ENCODE peak calls at places on chromosome 11, in four cellular contexts. K is K562, O is HepG2, B is H1. Q is an unnamed sample.

GRCh38 chr11:62855571-62856332 is 16.4 kb upstream of the WDR74 start:
- DNase-seq in B (peak), K (peak), O (peak), Q (peak)

GRCh38 chr11:68383976-68384501 is 71.6 kb downstream of the LRP5 start:
- DNase-seq in K (peak), O (peak), B (peak), Q (peak)

GRCh38 chr11:71488086-71488967 is 35.3 kb downstream of the NADSYN1 start:
- DNase-seq in O (no peak), K (peak), B (no peak), Q (peak)

GRCh38 chr11:116387623-116388022 is 385.2 kb downstream of the BUD13 start:
- DNase-seq in O (no peak), B (no peak), K (no peak), Q (no peak)

GRCh38 chr11:35006389-35007128 is 90.1 kb downstream of the PDHX start:
- DNase-seq in K (no peak), O (no peak), B (no peak), Q (no peak)

GRCh38 chr11:75722669-75723042 is 5.0 kb downstream of the MOGAT2 start:
- DNase-seq in O (no peak), B (no peak), K (no peak), Q (no peak)

GRCh38 chr11:96090711-96091110 is 166.8 kb upstream of the MTMR2 start:
- DNase-seq in O (peak), B (no peak), K (no peak), Q (no peak)

GRCh38 chr11:111512296-111513239 is at the start of gene BTG4:
- DNase-seq in K (peak), B (no peak), O (no peak), Q (no peak)

GRCh38 chr11:96215094-96215782 is 127.8 kb downstream of the MAML2 start:
- DNase-seq in K (peak), O (no peak), B (no peak), Q (peak)

GRCh38 chr11:123191939-123192338 is 3.1 kb downstream of the CLMP start:
- DNase-seq in K (no peak), B (no peak), O (no peak), Q (no peak)

GRCh38 chr11:123193742-123194141 is 1.3 kb downstream of the CLMP start:
- DNase-seq in O (no peak), B (no peak), K (no peak), Q (no peak)

GRCh38 chr11:123196060-123196714 is 1.1 kb upstream of the CLMP start:
- DNase-seq in B (no peak), O (no peak), K (no peak), Q (no peak)

GRCh38 chr11:123195182-123196059 is at the start of gene CLMP:
- DNase-seq in K (no peak), O (no peak), B (no peak), Q (no peak)

DNA sequence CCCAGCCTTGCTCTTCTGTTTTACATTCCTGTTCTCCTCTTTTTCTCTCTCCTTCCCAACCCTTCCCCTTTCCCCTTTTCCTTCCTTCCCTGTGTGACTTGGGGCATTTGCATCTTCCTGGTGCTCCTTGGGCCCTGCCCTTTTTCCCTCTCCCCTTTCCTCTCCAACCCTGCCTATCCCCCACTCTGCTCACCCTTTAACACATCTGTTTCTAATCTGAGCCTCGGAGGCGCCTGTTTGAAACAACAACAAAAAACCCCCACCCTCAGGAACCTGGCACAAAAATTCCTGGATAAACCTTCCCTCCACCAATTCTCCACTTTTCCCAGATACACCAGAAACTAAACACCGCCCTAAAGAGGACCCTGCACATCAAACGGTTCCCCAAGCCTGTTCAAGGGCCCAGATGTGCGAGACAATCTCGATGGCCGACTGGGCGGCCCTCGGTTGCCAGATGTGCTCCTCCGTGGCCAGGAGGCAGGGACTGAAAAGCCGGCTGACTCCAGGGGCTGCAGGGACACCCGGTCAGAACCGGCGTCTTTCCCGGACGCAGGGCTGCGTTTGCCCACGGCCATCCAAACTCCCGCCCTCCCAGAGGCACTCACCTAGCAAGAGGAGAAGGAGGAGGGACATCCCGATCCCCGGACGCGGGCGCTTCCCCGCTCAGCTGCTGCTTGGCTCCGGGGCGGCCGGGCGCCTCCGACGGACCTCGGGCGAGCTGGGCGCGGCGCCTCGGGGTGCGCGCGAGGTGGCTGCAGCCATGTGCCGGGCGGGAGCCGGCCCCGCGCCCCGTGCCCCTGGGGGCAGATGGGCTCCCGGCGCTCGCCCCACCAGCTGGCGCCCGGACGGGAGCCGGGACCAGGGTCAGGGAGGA is 503 bp downstream of the CLMP start:
- DNase-seq in B (no peak), O (no peak), K (no peak), Q (no peak)
- H3K27ac ChIP-seq in B (peak), O (no peak), K (no peak), Q (no peak)

DNA sequence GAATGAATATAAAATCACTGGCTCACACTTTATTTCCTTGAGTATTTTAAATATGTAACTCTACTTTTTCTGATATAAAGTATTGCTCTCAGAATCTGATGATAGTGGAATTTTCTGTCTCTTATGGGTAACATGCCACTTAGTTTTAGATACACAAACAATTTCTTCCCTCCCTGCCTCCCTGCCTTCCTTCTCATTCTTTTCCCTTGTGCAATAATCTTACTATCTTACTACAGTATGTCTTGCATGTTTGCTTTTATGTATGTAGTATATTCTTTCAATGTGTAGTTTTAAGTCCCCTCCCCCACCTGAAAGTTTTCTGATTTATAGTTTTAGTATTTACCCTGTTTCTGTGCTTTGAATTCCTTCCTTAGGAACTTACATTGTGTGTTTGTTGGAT is 48.4 kb downstream of the INSC start:
- DNase-seq in B (no peak), K (no peak), O (no peak), Q (no peak)
- TF ChIP-seq JUN in B (no peak), K (no peak), O (no peak), Q (no peak)

DNA sequence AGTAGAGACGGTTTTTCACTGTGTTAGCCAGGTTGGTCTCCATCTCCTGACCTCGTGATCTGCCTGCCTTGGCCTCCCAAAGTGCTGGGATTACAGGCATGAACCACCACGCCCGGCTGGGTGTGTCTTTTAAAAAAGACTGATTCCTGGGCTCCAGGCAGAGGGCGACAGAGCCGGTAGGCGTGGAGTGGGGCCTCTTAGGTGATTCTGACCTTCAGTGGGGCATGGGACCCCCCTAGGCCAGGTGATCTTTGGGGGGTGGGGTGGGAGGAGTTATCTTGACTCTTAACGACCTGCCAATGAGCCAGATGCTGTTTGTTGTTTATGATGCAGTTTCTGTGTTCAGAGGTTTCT is 12.9 kb upstream of the SORL1-AS1 start:
- DNase-seq in B (no peak), O (no peak), K (no peak), Q (no peak)
- H3K9ac ChIP-seq in B (no peak), O (no peak), K (no peak), Q (no peak)

DNA sequence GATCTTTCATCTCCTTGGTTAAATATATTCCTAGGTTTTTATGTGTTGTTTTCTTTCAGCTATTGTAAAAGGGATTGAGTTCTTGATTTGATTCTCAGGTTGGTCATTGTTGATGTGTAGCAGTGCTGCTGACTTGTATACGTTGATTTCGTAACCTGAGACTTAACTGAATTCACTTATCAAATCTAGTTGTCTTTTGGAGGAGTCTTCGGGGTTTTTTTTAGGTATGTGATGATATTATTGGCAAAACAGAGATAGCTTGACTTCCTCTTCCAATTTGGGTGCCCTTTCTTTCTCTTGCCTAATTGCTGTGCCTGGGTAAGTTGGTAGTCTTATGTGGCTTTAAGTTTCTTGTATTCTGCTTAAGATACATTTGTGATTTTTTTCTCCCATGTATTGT is 52.8 kb downstream of the CBL start:
- DNase-seq in O (no peak), B (no peak), K (no peak), Q (no peak)
- H3K27ac ChIP-seq in O (no peak), B (no peak), K (no peak), Q (no peak)

GRCh38 chr11:24716403-24716802 is 219.6 kb downstream of the LUZP2 start:
- DNase-seq in O (no peak), B (no peak), K (no peak), Q (no peak)
- TF ChIP-seq JUN in O (no peak), B (no peak), K (no peak), Q (no peak)

GRCh38 chr11:123525072-123525471 is 95.0 kb downstream of the GRAMD1B start:
- DNase-seq in O (no peak), B (no peak), K (no peak), Q (no peak)

GRCh38 chr11:123525511-123525918 is 95.4 kb downstream of the GRAMD1B start:
- DNase-seq in K (no peak), O (no peak), B (no peak), Q (no peak)

GRCh38 chr11:123527526-123527925 is 97.5 kb downstream of the GRAMD1B start:
- DNase-seq in O (no peak), K (no peak), B (no peak), Q (no peak)

GRCh38 chr11:123526918-123527317 is 96.8 kb downstream of the GRAMD1B start:
- DNase-seq in O (no peak), B (no peak), K (no peak), Q (no peak)

DNA sequence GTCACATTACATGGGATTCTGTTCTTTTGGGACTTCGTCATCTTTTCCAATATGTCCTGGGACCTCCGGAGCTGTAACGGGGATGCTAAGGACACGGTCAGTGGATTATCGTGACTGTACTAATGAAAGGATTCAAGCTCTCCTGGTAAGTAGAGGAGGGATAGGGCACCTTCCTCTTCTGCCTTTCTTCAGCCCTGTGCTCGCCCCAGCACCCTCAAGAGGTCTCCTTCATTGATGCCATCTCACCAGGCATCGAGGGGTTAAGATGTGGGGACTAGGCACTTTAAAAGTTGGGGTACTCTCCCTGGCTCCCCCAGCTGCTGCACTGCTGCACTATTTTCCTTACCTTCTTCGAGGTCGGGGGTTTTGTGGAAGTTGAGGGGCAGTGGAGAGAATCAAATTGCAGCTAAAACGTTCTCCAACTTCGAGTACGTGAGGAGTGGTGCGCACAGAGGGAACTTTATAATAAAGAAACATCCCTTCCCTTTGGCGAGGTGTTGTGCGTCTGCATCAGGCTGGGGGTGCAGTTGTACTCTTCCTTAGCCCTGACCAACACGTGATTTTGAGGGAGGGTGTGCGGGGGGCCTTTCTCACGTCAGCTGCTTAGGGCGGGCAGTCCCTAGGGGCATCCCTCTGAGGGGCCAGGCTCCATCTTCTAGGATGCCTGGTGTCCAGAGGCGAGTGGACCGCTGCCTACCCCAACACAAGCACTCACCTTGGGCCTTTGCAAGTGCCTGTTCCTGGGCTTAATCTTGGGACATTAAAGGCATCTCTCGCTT is 96.1 kb downstream of the GRAMD1B start:
- DNase-seq in K (no peak), B (no peak), O (no peak), Q (no peak)
- H3K9ac ChIP-seq in K (no peak), B (no peak), O (no peak), Q (no peak)

DNA sequence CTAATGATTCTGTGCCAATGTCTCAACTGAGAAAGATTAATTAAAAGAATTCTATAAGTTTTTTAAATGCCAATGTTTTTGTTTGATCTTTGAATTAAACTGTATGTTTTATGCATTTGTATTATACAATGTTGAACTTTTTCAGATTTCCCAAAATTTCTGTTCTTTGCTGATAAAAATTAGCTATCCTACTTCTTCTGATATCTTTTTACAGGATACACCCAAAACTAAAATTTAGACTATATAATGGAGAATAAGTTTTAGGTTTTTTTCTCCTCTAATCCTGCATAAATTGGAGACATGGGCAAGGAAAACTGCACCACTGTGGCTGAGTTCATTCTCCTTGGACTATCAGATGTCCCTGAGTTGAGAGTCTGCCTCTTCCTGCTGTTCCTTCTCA is at the start of gene OR5L2:
- DNase-seq in B (no peak), O (no peak), K (no peak), Q (no peak)
- H3K27ac ChIP-seq in B (no peak), O (no peak), K (no peak), Q (no peak)

DNA sequence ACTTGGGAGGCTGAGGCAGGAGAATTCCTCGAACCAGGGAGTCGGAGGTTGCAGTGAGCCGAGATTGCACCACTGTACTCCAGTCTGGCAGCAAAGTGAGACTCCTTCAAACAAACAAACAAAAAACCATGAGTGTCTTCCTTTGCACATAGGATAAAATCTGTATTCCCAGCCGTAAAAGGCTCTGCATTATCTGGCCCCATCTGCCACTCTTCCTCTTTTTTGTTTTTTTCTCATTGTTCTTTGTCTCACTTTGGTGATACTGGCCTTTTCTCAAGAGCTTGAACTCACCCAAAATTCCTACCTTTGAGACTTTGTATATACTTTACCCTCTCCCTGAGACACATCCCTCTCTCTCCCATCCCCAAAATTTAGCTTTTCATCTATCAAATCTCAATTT is 17.6 kb downstream of the FDX1 start:
- DNase-seq in O (no peak), K (no peak), B (no peak), Q (no peak)
- TF ChIP-seq JUN in O (no peak), K (no peak), B (no peak), Q (no peak)

Q was measured in endothelial cell of umbilical vein.